ENCODE peak calls at places on chromosomes 6 and 20, in four cellular contexts. J is HEK293T, D is HepG2, U is K562. E is an unnamed sample.

GRCh38 chr6:134421496-134421895 is 103.6 kb upstream of the SGK1 start:
- DNase-seq in J (no peak), D (no peak), U (no peak), E (no peak)

GRCh38 chr20:3937618-3938017 is 48.4 kb downstream of the PANK2 start:
- DNase-seq in J (no peak), D (no peak), U (no peak), E (no peak)

GRCh38 chr6:56570434-56571359 is 72.0 kb downstream of the DST start:
- DNase-seq in J (peak; percentile 54), D (peak; percentile 60), U (peak; percentile 39), E (no peak)

GRCh38 chr6:156231353-156231752 is 545.8 kb upstream of the ARID1B start:
- DNase-seq in J (no peak), D (no peak), U (no peak), E (no peak)

GRCh38 chr20:57708694-57709673 is 831 bp downstream of the PMEPA1 start:
- DNase-seq in J (peak; percentile 39), D (no peak), U (no peak), E (no peak)

GRCh38 chr6:24719125-24719931 is at the start of gene C6orf62:
- DNase-seq in J (peak; percentile 8), D (no peak), U (peak; percentile 58), E (no peak)

GRCh38 chr6:324116-324728 is 31.9 kb downstream of the DUSP22 start:
- DNase-seq in J (no peak), D (no peak), U (no peak), E (no peak)

GRCh38 chr6:25448965-25449538 is 169.9 kb downstream of the CARMIL1 start:
- DNase-seq in J (no peak), D (no peak), U (no peak), E (no peak)

GRCh38 chr6:47603227-47603626 is 95.2 kb upstream of the ADGRF4 start:
- DNase-seq in J (no peak), D (no peak), U (no peak), E (no peak)

GRCh38 chr6:42200035-42200434 is 5.3 kb upstream of the GUCA1B start:
- DNase-seq in J (no peak), D (peak; percentile 78), U (no peak), E (no peak)

GRCh38 chr6:40672118-40672517 is 85.0 kb upstream of the LRFN2 start:
- DNase-seq in J (no peak), D (no peak), U (no peak), E (no peak)

GRCh38 chr20:34390769-34391447 is 27.8 kb downstream of the ITCH start:
- DNase-seq in J (no peak), D (peak; percentile 85), U (peak; percentile 35), E (no peak)

GRCh38 chr20:63587781-63588591 is 13.9 kb upstream of the HELZ2 start:
- DNase-seq in J (no peak), D (no peak), U (no peak), E (no peak)

GRCh38 chr6:131931063-131931745 is 20.0 kb downstream of the CCN2 start:
- DNase-seq in J (no peak), D (no peak), U (no peak), E (no peak)

GRCh38 chr6:18506387-18507017 is 119.4 kb downstream of the RNF144B start:
- DNase-seq in J (no peak), D (no peak), U (peak; percentile 34), E (no peak)

GRCh38 chr20:59265298-59265697 is 35.1 kb upstream of the EDN3 start:
- DNase-seq in J (no peak), D (no peak), U (no peak), E (no peak)

GRCh38 chr6:18245642-18246041 is 18.7 kb downstream of the DEK start:
- DNase-seq in J (no peak), D (no peak), U (no peak), E (no peak)

GRCh38 chr20:18705490-18705889 is 108.1 kb upstream of the SCP2D1 start:
- DNase-seq in J (no peak), D (no peak), U (no peak), E (no peak)

GRCh38 chr6:146027586-146028249 is 1.1 kb upstream of the GRM1 start:
- DNase-seq in J (no peak), D (no peak), U (no peak), E (peak; percentile 41)

GRCh38 chr20:6966721-6967120 is 199.2 kb downstream of the BMP2 start:
- DNase-seq in J (no peak), D (no peak), U (no peak), E (no peak)

GRCh38 chr6:113944701-113945100 is 26.2 kb downstream of the HDAC2 start:
- DNase-seq in J (no peak), D (no peak), U (no peak), E (no peak)

GRCh38 chr6:135675862-135676261 is 175.6 kb upstream of the PDE7B start:
- DNase-seq in J (peak; percentile 58), D (peak; percentile 22), U (peak; percentile 54), E (peak; percentile 18)

GRCh38 chr6:109491207-109491938 is 8.4 kb upstream of the ZBTB24 start:
- DNase-seq in J (no peak), D (no peak), U (no peak), E (no peak)

GRCh38 chr6:79215233-79215824 is 19.2 kb downstream of the HMGN3 start:
- DNase-seq in J (no peak), D (peak; percentile 9), U (no peak), E (no peak)

GRCh38 chr6:37093728-37094069 is 76.3 kb upstream of the PIM1 start:
- DNase-seq in J (no peak), D (no peak), U (no peak), E (no peak)

GRCh38 chr6:72760130-72760793 is 138.4 kb downstream of the KCNQ5 start:
- DNase-seq in J (no peak), D (no peak), U (no peak), E (no peak)

GRCh38 chr6:25485820-25486559 is 166.0 kb upstream of the SCGN start:
- DNase-seq in J (peak; percentile 21), D (no peak), U (peak; percentile 18), E (no peak)

GRCh38 chr6:135311446-135312200 is 130.5 kb downstream of the MYB start:
- DNase-seq in J (no peak), D (no peak), U (no peak), E (no peak)

GRCh38 chr6:84461461-84461860 is 234.0 kb upstream of the CEP162 start:
- DNase-seq in J (no peak), D (no peak), U (no peak), E (no peak)

GRCh38 chr6:158002249-158002950 is 20.7 kb downstream of the SYNJ2 start:
- DNase-seq in J (no peak), D (no peak), U (no peak), E (no peak)

GRCh38 chr6:163929538-163929937 is 515.0 kb downstream of the QKI start:
- DNase-seq in J (no peak), D (no peak), U (no peak), E (no peak)

GRCh38 chr6:170180671-170181337 is 110.1 kb downstream of the DLL1 start:
- DNase-seq in J (no peak), D (no peak), U (no peak), E (no peak)

GRCh38 chr6:51118754-51119153 is 300.1 kb downstream of the TFAP2B start:
- DNase-seq in J (no peak), D (no peak), U (no peak), E (no peak)

GRCh38 chr6:43575105-43575771 is 600 bp downstream of the XPO5 start:
- DNase-seq in J (peak; percentile 61), D (peak; percentile 40), U (peak; percentile 64), E (peak; percentile 40)

GRCh38 chr20:63686492-63687321 is 9.7 kb upstream of the TNFRSF6B start:
- DNase-seq in J (no peak), D (no peak), U (peak; percentile 48), E (no peak)

GRCh38 chr20:23126281-23127061 is 40.3 kb upstream of the CD93 start:
- DNase-seq in J (no peak), D (no peak), U (no peak), E (no peak)

GRCh38 chr6:31969712-31970603 is 2.0 kb downstream of the DXO start:
- DNase-seq in J (no peak), D (no peak), U (peak; percentile 87), E (no peak)
- TF ChIP-seq ELF4 in J (no peak), D (no peak), U (peak; percentile 62), E (no peak)

GRCh38 chr6:34726055-34726454 is 29.5 kb upstream of the ILRUN start:
- DNase-seq in J (no peak), D (no peak), U (no peak), E (no peak)
- TF ChIP-seq ELF4 in J (no peak), D (no peak), U (no peak), E (no peak)

DNA sequence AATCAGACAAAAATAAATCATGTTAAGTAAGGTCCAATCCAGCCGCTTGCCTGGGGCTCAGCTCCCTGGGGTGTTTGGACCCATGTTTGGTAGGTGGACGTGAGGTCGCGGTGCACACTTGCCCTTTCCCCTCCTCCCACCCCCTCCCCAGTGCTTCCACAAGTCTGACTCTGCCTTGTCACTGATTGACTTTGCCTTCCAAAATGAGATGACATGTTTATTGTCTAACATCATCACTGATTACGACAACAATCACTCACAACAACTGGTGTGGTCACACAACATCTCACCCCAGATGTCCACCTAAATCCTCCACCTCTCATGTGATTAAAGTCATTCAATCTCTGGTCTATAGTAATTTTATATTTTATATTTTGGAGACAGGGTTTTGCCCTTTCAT is 56.2 kb downstream of the RIN2 start:
- DNase-seq in J (no peak), D (no peak), U (no peak), E (no peak)
- TF ChIP-seq ELF4 in J (no peak), D (no peak), U (no peak), E (no peak)

GRCh38 chr6:10461850-10462249 is 47.0 kb upstream of the TFAP2A start:
- DNase-seq in J (no peak), D (no peak), U (no peak), E (no peak)

GRCh38 chr6:10460096-10460495 is 45.2 kb upstream of the TFAP2A start:
- DNase-seq in J (no peak), D (no peak), U (no peak), E (no peak)

GRCh38 chr6:10453596-10453995 is 38.7 kb upstream of the TFAP2A start:
- DNase-seq in J (no peak), D (no peak), U (no peak), E (no peak)

GRCh38 chr6:10463040-10463439 is 48.2 kb upstream of the TFAP2A start:
- DNase-seq in J (no peak), D (no peak), U (no peak), E (no peak)

DNA sequence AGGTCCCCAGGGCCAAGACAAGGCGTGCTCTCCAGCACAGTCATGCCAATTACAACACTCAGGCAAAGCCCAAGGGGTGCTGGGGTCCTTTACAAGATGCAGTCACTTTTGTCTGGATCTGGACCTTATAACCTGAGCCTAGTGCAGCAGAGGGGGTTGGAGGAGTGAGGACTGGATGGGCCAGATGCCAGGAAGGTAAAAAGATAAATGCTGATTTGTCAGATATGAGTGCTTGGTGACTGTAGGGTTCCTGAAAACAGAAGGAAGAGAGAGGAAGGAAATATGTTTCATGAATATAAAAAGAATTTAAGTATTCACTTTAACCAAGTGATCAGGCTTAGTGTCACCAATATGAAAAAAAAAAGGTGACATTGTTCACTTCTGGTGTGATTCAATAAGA is 43.4 kb upstream of the TFAP2A start:
- DNase-seq in J (no peak), D (no peak), U (no peak), E (no peak)
- TF ChIP-seq ELF4 in J (no peak), D (no peak), U (no peak), E (no peak)

E was measured in WTC11.